ENCODE peak calls at places on chromosomes 12 and 14, in five cellular contexts. One of them, this sample, is unnamed.

GRCh38 chr12:530308-530707 is 70.6 kb downstream of the B4GALNT3 start:
- DNase-seq in HepG2: no peak
- DNase-seq in H1: no peak
- DNase-seq in K562: no peak
- DNase-seq in GM12878: no peak
- DNase-seq in this sample: no peak

GRCh38 chr12:127670294-127670693 is 596.7 kb upstream of the TMEM132C start:
- DNase-seq in HepG2: no peak
- DNase-seq in H1: no peak
- DNase-seq in K562: no peak
- DNase-seq in GM12878: no peak
- DNase-seq in this sample: no peak

GRCh38 chr12:39402922-39403321 is 40.0 kb downstream of the KIF21A start:
- DNase-seq in H1: no peak
- DNase-seq in GM12878: peak; percentile 32
- DNase-seq in HepG2: no peak
- DNase-seq in K562: no peak
- DNase-seq in this sample: no peak

GRCh38 chr12:53495903-53496751 is 3.1 kb downstream of the MAP3K12 start:
- DNase-seq in HepG2: peak; percentile 63
- DNase-seq in GM12878: peak; percentile 28
- DNase-seq in H1: no peak
- DNase-seq in K562: peak; percentile 65
- DNase-seq in this sample: no peak

GRCh38 chr14:52951730-52952481 is 1.1 kb upstream of the FERMT2 start:
- DNase-seq in HepG2: peak; percentile 73
- DNase-seq in K562: peak; percentile 18
- DNase-seq in GM12878: no peak
- DNase-seq in H1: no peak
- DNase-seq in this sample: peak; percentile 68

GRCh38 chr14:51564460-51564859 is 87.2 kb upstream of the FRMD6 start:
- DNase-seq in GM12878: no peak
- DNase-seq in K562: no peak
- DNase-seq in HepG2: no peak
- DNase-seq in H1: no peak
- DNase-seq in this sample: no peak

GRCh38 chr14:104923596-104924420 is 871 bp upstream of the PLD4 start:
- DNase-seq in K562: no peak
- DNase-seq in GM12878: no peak
- DNase-seq in H1: no peak
- DNase-seq in HepG2: no peak
- DNase-seq in this sample: no peak

GRCh38 chr12:78192979-78193378 is 362.3 kb downstream of the NAV3 start:
- DNase-seq in HepG2: no peak
- DNase-seq in H1: no peak
- DNase-seq in GM12878: no peak
- DNase-seq in K562: no peak
- DNase-seq in this sample: no peak

GRCh38 chr12:45986646-45987338 is 3.6 kb downstream of the SCAF11 start:
- DNase-seq in K562: no peak
- DNase-seq in GM12878: no peak
- DNase-seq in HepG2: no peak
- DNase-seq in H1: no peak
- DNase-seq in this sample: no peak

GRCh38 chr14:104221636-104222375 is 83.4 kb downstream of the KIF26A start:
- DNase-seq in GM12878: no peak
- DNase-seq in K562: no peak
- DNase-seq in H1: no peak
- DNase-seq in HepG2: no peak
- DNase-seq in this sample: peak; percentile 70

GRCh38 chr12:44875954-44876553 is at the start of gene NELL2:
- DNase-seq in GM12878: no peak
- DNase-seq in K562: peak; percentile 77
- DNase-seq in H1: peak; percentile 83
- DNase-seq in HepG2: no peak
- DNase-seq in this sample: peak; percentile 83

GRCh38 chr12:44875417-44875953 is 630 bp downstream of the NELL2 start:
- DNase-seq in HepG2: no peak
- DNase-seq in GM12878: no peak
- DNase-seq in K562: no peak
- DNase-seq in H1: peak; percentile 75
- DNase-seq in this sample: peak; percentile 55

GRCh38 chr12:44874981-44875416 is 1.1 kb downstream of the NELL2 start:
- DNase-seq in K562: no peak
- DNase-seq in GM12878: no peak
- DNase-seq in H1: peak; percentile 63
- DNase-seq in HepG2: no peak
- DNase-seq in this sample: peak; percentile 23

GRCh38 chr12:44873898-44874297 is 2.2 kb downstream of the NELL2 start:
- DNase-seq in GM12878: no peak
- DNase-seq in H1: no peak
- DNase-seq in HepG2: no peak
- DNase-seq in K562: no peak
- DNase-seq in this sample: peak; percentile 20

DNA sequence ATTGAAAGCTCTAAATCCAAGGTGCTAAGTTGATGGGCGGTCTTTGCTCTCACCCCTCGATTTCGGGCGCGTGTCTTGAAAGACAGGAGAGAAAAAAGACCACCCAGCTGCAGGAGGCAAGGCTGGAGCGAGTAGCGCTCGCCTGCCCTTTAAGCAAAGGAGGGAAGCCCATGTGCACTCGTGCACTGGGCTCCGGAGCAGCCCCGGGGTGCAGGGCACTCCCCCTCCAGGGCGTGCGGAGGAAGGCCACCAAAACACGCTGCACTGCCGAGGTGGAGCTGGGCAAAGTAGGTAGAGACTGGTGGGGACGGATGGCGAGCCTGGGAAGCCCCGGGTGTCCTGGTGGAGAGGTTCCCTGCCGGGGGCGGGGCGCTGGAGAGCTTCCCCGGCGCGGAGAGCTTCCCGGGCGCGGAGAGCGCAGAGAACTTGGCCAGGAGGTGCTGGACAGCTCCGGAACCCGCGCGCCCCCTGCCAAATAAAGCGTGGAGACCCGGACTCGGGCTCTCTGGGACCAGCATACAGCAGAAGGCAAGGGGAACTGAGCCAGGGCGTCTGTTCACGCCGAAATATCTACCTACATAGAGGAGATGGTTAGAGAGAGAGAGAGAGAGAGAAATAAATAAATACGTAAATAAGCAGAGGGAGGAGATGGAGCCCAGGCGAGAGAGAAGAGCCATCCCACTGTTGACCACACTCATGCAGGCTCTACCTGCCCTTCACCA is 600 bp upstream of the NELL2 start:
- DNase-seq in K562: peak; percentile 23
- DNase-seq in GM12878: no peak
- DNase-seq in HepG2: no peak
- DNase-seq in H1: peak; percentile 87
- DNase-seq in this sample: peak; percentile 82
- TF ChIP-seq YY1 in K562: no peak
- TF ChIP-seq YY1 in GM12878: no peak
- TF ChIP-seq YY1 in HepG2: no peak
- TF ChIP-seq YY1 in H1: peak; percentile 4
- TF ChIP-seq YY1 in this sample: no peak

DNA sequence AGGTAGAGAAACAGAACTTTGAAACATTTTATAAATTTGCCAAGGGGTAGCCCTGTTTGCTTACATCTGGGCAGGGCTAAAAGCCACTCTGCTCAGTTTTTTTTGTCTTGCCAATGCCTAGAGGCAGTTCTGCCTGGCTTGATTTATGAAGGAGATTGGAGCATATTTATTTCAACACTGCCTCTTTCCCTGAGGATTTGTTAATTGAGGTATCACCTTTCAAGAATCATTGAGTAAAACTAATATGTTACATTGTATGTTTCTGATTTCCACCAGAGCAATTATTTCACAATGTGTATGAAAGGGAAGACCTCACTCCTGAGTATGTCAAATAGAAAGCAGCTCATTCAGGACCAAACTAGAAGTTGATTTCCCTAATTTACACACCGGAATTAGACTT is 160.8 kb downstream of the GXYLT1 start:
- DNase-seq in HepG2: no peak
- DNase-seq in K562: no peak
- DNase-seq in H1: no peak
- DNase-seq in GM12878: no peak
- DNase-seq in this sample: peak; percentile 20
- TF ChIP-seq CHD2 in HepG2: no peak
- TF ChIP-seq CHD2 in K562: no peak
- TF ChIP-seq CHD2 in H1: no peak
- TF ChIP-seq CHD2 in GM12878: no peak
- TF ChIP-seq CHD2 in this sample: no peak

GRCh38 chr12:48451372-48451771 is 21.0 kb upstream of the ANP32D start:
- DNase-seq in H1: no peak
- DNase-seq in K562: no peak
- DNase-seq in HepG2: no peak
- DNase-seq in GM12878: no peak
- DNase-seq in this sample: no peak
- TF ChIP-seq YY1 in H1: no peak
- TF ChIP-seq YY1 in K562: no peak
- TF ChIP-seq YY1 in HepG2: no peak
- TF ChIP-seq YY1 in GM12878: no peak
- TF ChIP-seq YY1 in this sample: no peak

DNA sequence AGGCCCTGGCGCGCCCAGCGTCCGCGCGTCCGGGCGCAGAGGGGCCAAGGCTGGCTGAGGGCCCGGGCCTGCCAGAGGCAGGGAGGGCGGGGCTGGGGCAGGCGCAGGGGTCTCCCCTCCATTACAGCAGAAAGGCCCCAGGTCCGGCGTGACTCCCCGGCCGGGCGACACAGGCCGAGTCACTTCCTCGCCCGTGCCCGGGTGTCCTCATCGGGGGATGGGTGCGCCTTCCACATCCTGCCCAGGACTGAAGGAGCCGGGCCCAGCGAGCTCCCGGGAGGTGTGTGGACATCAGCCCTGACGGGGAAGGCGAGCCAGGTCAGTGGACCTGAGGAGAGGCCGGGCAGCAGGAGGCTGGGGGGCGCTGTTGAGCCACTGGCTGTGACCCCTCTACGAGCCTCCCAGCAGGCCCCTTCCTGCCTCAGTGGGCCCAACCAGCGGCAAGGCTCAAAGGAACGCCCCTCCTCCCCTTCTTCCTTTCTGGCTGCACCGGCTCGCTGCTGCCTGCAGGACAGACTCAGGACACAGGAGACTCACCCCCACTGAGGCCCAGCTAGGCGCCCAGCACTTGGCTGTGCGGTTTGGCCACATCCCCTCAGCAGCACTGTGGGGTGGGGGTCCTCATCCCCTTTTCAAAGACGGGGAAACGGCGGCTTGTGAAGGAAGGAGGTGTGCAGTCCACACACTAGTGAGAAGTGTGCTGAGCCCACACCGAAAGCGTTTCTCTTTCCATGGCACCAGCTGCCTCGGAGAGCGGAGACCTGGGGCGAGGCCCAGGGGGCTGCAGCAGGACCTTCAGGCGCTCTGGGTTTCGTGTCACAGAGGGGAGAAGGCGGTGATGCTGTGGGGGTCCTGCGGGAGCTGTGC is 606 bp downstream of the TNFAIP2 start:
- DNase-seq in GM12878: no peak
- DNase-seq in HepG2: no peak
- DNase-seq in H1: peak; percentile 82
- DNase-seq in K562: peak; percentile 49
- DNase-seq in this sample: no peak
- TF ChIP-seq CHD2 in GM12878: peak; percentile 16
- TF ChIP-seq CHD2 in HepG2: no peak
- TF ChIP-seq CHD2 in H1: no peak
- TF ChIP-seq CHD2 in K562: no peak
- TF ChIP-seq CHD2 in this sample: no peak

GRCh38 chr14:76320975-76321374 is 55.0 kb upstream of the ESRRB start:
- DNase-seq in GM12878: no peak
- DNase-seq in K562: no peak
- DNase-seq in HepG2: no peak
- DNase-seq in H1: no peak
- DNase-seq in this sample: no peak

GRCh38 chr14:76320486-76320885 is 55.5 kb upstream of the ESRRB start:
- DNase-seq in HepG2: no peak
- DNase-seq in GM12878: peak; percentile 9
- DNase-seq in H1: no peak
- DNase-seq in K562: no peak
- DNase-seq in this sample: no peak

GRCh38 chr14:76324133-76324532 is 51.8 kb upstream of the ESRRB start:
- DNase-seq in H1: no peak
- DNase-seq in GM12878: no peak
- DNase-seq in HepG2: no peak
- DNase-seq in K562: no peak
- DNase-seq in this sample: no peak

GRCh38 chr14:76322594-76323220 is 53.2 kb upstream of the ESRRB start:
- DNase-seq in GM12878: no peak
- DNase-seq in K562: no peak
- DNase-seq in HepG2: no peak
- DNase-seq in H1: no peak
- DNase-seq in this sample: no peak

DNA sequence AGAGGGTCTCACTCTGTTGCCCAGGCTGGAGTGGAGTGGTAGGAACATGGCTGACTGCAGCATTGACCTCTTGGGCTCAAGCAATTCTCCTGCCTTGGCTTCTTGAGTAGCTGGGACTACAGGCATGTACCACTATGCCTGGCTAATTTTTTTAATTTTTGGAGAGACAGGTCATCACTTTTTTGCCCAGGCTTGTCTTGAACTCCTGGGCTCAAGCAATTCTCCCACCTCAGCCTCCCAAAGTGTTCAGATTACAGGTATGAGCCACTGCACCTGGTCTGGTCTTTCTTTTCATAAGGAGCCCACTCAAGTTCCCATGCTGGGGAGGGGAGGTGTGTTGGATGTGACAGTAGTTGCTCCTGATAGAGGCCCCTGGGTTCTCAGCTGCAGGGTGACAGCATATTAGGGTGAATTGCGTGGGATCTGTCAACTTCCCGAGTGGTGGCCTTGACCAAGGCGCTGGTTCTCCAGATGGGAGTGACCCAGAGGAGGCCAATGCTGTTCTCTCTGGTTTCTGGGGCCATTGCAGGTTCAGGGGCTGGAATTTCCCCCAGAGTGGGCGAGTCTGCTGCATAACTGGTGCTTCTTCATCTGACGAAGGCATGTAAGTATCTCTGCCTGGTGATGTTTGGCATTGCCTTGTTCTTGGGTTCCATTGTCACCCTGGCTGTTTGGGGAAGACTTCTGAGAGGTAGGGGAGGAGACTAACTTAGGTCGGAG is 52.4 kb upstream of the ESRRB start:
- DNase-seq in HepG2: no peak
- DNase-seq in H1: no peak
- DNase-seq in GM12878: no peak
- DNase-seq in K562: no peak
- DNase-seq in this sample: no peak
- TF ChIP-seq YY1 in HepG2: no peak
- TF ChIP-seq YY1 in H1: no peak
- TF ChIP-seq YY1 in GM12878: no peak
- TF ChIP-seq YY1 in K562: no peak
- TF ChIP-seq YY1 in this sample: no peak

GRCh38 chr14:95811813-95812212 is 64.8 kb upstream of the TUNAR start:
- DNase-seq in H1: no peak
- DNase-seq in K562: no peak
- DNase-seq in HepG2: no peak
- DNase-seq in GM12878: no peak
- DNase-seq in this sample: no peak
- TF ChIP-seq CHD2 in H1: no peak
- TF ChIP-seq CHD2 in K562: no peak
- TF ChIP-seq CHD2 in HepG2: no peak
- TF ChIP-seq CHD2 in GM12878: no peak
- TF ChIP-seq CHD2 in this sample: no peak